ENCODE peak calls at places on chromosome 20, in four cellular contexts. Q is mesenchymal stem cell; K is CD8-positive, alpha-beta T cell; A is tibial artery. Y is an unnamed sample.

GRCh38 chr20:11891081-11891826 is 26.4 kb upstream of the BTBD3 start:
- DNase-seq in A (peak), Q (peak), K (peak), Y (no peak)

GRCh38 chr20:10263385-10264165 is 44.9 kb downstream of the SNAP25 start:
- DNase-seq in A (no peak), Q (peak), K (no peak), Y (no peak)

GRCh38 chr20:31604567-31605030 is 490 bp upstream of the ID1 start:
- DNase-seq in K (no peak), A (no peak), Q (no peak), Y (no peak)

GRCh38 chr20:47249913-47250312 is 106.6 kb downstream of the ZMYND8 start:
- DNase-seq in Q (no peak), A (no peak), K (no peak), Y (no peak)

GRCh38 chr20:53434662-53435061 is 159.0 kb downstream of the ZNF217 start:
- DNase-seq in K (no peak), A (no peak), Q (no peak), Y (no peak)

GRCh38 chr20:25126204-25126603 is 44.3 kb upstream of the VSX1 start:
- DNase-seq in Q (no peak), A (no peak), K (no peak), Y (no peak)

GRCh38 chr20:24027229-24027628 is 38.6 kb upstream of the GGTLC1 start:
- DNase-seq in A (no peak), Q (no peak), K (peak), Y (peak)

GRCh38 chr20:17327185-17327780 is 100.4 kb downstream of the PCSK2 start:
- DNase-seq in A (no peak), Q (no peak), K (no peak), Y (no peak)

GRCh38 chr20:64101731-64102621 is 5.4 kb downstream of the NPBWR2 start:
- DNase-seq in A (no peak), Q (no peak), K (peak), Y (peak)

GRCh38 chr20:53599910-53600632 is 6.4 kb upstream of the ZNF217 start:
- DNase-seq in Q (no peak), K (no peak), A (peak), Y (no peak)

GRCh38 chr20:45041464-45042337 is 59.2 kb downstream of the KCNS1 start:
- DNase-seq in Q (peak), A (no peak), K (no peak), Y (no peak)

GRCh38 chr20:33852971-33853813 is 42.0 kb downstream of the CHMP4B start:
- DNase-seq in Q (no peak), K (peak), A (no peak), Y (no peak)

GRCh38 chr20:57470666-57471495 is 54.1 kb downstream of the CTCFL start:
- DNase-seq in Q (no peak), A (peak), K (no peak), Y (no peak)

GRCh38 chr20:58001381-58001780 is 227.1 kb downstream of the ANKRD60 start:
- DNase-seq in K (no peak), A (peak), Q (no peak), Y (no peak)

GRCh38 chr20:25328954-25329498 is 61.6 kb downstream of the ABHD12 start:
- DNase-seq in Q (no peak), A (no peak), K (no peak), Y (no peak)

GRCh38 chr20:36861625-36861874 is 14.4 kb upstream of the TLDC2 start:
- DNase-seq in K (no peak), Q (no peak), A (peak), Y (no peak)

GRCh38 chr20:12044969-12045368 is 127.3 kb downstream of the BTBD3 start:
- DNase-seq in A (no peak), K (no peak), Q (no peak), Y (no peak)

GRCh38 chr20:53935353-53936084 is 134.9 kb downstream of the BCAS1 start:
- DNase-seq in A (no peak), K (no peak), Q (peak), Y (no peak)

GRCh38 chr20:38735172-38735571 is 10.9 kb downstream of the SLC32A1 start:
- DNase-seq in A (no peak), K (no peak), Q (no peak), Y (no peak)

GRCh38 chr20:33516882-33517281 is 27.0 kb downstream of the CBFA2T2 start:
- DNase-seq in Q (peak), K (no peak), A (no peak), Y (no peak)

GRCh38 chr20:46709459-46710148 is at the start of gene SLC2A10:
- DNase-seq in A (peak), K (no peak), Q (peak), Y (no peak)

GRCh38 chr20:33679758-33680485 is 5.7 kb upstream of the NECAB3 start:
- DNase-seq in Q (no peak), A (no peak), K (peak), Y (peak)

GRCh38 chr20:10848810-10849370 is 175.1 kb upstream of the JAG1 start:
- DNase-seq in K (no peak), A (no peak), Q (peak), Y (no peak)

GRCh38 chr20:56347628-56348305 is 11.0 kb upstream of the FAM210B start:
- DNase-seq in K (no peak), Q (no peak), A (no peak), Y (no peak)

GRCh38 chr20:25676164-25676809 is 20.4 kb downstream of the ZNF337 start:
- DNase-seq in K (no peak), Q (peak), A (no peak), Y (no peak)

GRCh38 chr20:38112943-38113294 is 52.2 kb downstream of the TGM2 start:
- DNase-seq in K (no peak), A (no peak), Q (no peak), Y (no peak)

GRCh38 chr20:31713312-31714049 is 9.2 kb downstream of the BCL2L1 start:
- DNase-seq in K (no peak), A (peak), Q (peak), Y (no peak)

GRCh38 chr20:34689486-34689885 is 12.6 kb upstream of the PIGU start:
- DNase-seq in A (no peak), K (no peak), Q (peak), Y (no peak)

GRCh38 chr20:7654231-7654630 is 286.0 kb downstream of the HAO1 start:
- DNase-seq in K (no peak), Q (no peak), A (no peak), Y (no peak)

GRCh38 chr20:58173930-58174707 is 54.3 kb downstream of the ANKRD60 start:
- DNase-seq in Q (no peak), K (no peak), A (no peak), Y (no peak)

GRCh38 chr20:53444386-53444785 is 149.3 kb downstream of the ZNF217 start:
- DNase-seq in A (no peak), Q (peak), K (no peak), Y (no peak)

GRCh38 chr20:32902456-32903420 is 44.0 kb downstream of the EFCAB8 start:
- DNase-seq in Q (peak), A (no peak), K (peak), Y (peak)

GRCh38 chr20:37640600-37641561 is 52.9 kb upstream of the CTNNBL1 start:
- DNase-seq in K (no peak), Q (no peak), A (no peak), Y (no peak)

GRCh38 chr20:14723614-14724013 is 386.2 kb upstream of the FLRT3 start:
- DNase-seq in A (no peak), Q (no peak), K (no peak), Y (no peak)

GRCh38 chr20:14724465-14724864 is 387.1 kb upstream of the FLRT3 start:
- DNase-seq in K (no peak), A (no peak), Q (no peak), Y (no peak)

GRCh38 chr20:14720251-14720650 is 382.8 kb upstream of the FLRT3 start:
- DNase-seq in K (no peak), Q (no peak), A (no peak), Y (no peak)

GRCh38 chr20:14724036-14724435 is 386.6 kb upstream of the FLRT3 start:
- DNase-seq in A (no peak), K (no peak), Q (no peak), Y (no peak)

DNA sequence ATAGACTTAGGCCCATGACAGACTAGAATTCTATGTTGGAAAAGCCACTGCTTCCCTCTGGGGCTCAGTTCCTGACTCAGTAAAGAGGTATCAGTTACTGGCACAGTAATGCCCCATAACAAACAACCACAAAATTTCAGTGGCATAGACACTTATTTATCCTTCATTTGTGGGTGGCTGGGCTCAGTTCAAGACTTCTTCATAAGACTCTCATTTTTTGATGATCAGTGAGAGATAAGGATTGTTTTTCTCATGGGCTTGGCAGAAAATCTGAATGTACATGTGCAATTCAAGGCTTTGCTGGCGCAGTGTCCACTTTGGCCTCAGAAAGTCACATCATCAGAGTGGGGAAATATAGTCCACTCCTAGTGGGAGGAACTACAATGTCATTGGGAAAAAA is 384.5 kb upstream of the FLRT3 start:
- DNase-seq in Q (no peak), A (no peak), K (no peak), Y (no peak)
- H3K27ac ChIP-seq in Q (no peak), A (no peak), K (no peak), Y (no peak)

DNA sequence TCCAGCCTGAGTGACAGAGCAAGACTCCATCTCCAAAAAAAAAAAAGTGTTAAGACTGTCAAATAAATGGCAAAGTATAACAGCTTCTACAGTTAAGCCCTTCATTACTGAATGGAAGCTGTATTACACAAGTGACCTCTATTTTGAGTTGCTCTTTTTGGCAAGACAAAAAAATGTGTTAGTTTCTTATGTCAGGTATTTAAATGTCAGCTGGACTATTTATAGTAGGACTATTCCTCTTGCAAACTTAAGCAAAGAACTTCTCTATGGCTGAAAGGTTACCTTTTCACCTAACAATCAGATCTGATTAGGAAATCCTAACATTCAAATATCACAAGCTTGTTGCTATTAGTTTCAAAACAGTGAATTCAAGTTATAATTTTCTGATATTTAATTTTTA is 12.4 kb downstream of the UBE2V1 start:
- DNase-seq in K (no peak), Q (no peak), A (no peak), Y (no peak)
- H3K27ac ChIP-seq in K (no peak), Q (no peak), A (no peak), Y (no peak)

GRCh38 chr20:3863317-3863716 is 16.7 kb downstream of the MAVS start:
- DNase-seq in Q (no peak), K (no peak), A (no peak), Y (no peak)

GRCh38 chr20:3865152-3865886 is 18.7 kb downstream of the MAVS start:
- DNase-seq in Q (no peak), K (no peak), A (no peak), Y (no peak)

GRCh38 chr20:3864518-3864917 is 17.9 kb downstream of the MAVS start:
- DNase-seq in Q (no peak), A (no peak), K (no peak), Y (no peak)

GRCh38 chr20:3865887-3866407 is 19.3 kb downstream of the MAVS start:
- DNase-seq in K (no peak), Q (no peak), A (no peak), Y (no peak)

DNA sequence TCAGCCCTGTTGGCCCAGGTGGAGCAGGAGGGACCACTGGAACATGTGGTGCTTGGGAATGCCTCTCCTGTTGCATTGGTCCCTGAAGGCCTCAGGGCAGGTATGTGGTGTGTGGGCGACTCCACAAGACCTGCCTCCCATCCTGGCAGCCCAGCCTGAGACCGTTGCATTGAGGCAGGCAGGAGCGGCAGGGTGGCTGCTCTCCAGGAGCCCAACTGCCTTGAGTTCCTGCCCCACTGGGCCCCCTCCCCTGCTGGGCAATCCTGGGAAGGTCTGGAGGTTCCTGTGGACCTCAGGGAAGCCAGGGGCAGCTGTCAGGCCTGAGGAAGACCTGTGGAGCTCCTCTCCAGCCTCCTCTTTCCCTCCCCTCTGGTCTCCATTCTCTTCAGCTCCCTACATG is 19.8 kb downstream of the MAVS start:
- DNase-seq in K (no peak), Q (no peak), A (no peak), Y (no peak)
- H3K27ac ChIP-seq in K (no peak), Q (no peak), A (no peak), Y (no peak)

GRCh38 chr20:43946206-43946491 is 31.5 kb downstream of the TOX2 start:
- DNase-seq in K (no peak), A (no peak), Q (no peak), Y (no peak)
- H3K27ac ChIP-seq in K (no peak), A (no peak), Q (no peak), Y (no peak)